ENCODE peak calls at places on chromosome 6, in seven cellular contexts. J is Calu3, I is CD14-positive monocyte, H is fibroblast of the aortic adventitia, F is foreskin fibroblast, M is NCI-H1930, V is left cardiac atrium. U is an unnamed sample.

GRCh38 chr6:45691426-45691825 is 313.7 kb upstream of the SUPT3H start:
- DNase-seq in J (no peak), I (no peak), H (no peak), F (peak; percentile 34), M (no peak), V (no peak), U (no peak)

GRCh38 chr6:20978176-20978614 is 443.9 kb downstream of the CDKAL1 start:
- DNase-seq in J (no peak), I (no peak), H (peak; percentile 44), F (peak; percentile 94), M (no peak), V (no peak), U (no peak)

GRCh38 chr6:119426619-119427018 is 77.1 kb upstream of the MAN1A1 start:
- DNase-seq in J (no peak), I (no peak), H (no peak), F (peak; percentile 79), M (no peak), V (no peak), U (no peak)

GRCh38 chr6:56375806-56376205 is 128.4 kb upstream of the COL21A1 start:
- DNase-seq in J (no peak), I (no peak), H (no peak), F (no peak), M (no peak), V (no peak), U (no peak)

GRCh38 chr6:14550817-14551216 is 433.2 kb downstream of the CD83 start:
- DNase-seq in J (no peak), I (no peak), H (peak; percentile 79), F (peak; percentile 71), M (no peak), V (peak; percentile 31), U (no peak)

GRCh38 chr6:89379281-89379680 is 26.8 kb upstream of the UBE2J1 start:
- DNase-seq in J (no peak), I (no peak), H (no peak), F (no peak), M (no peak), V (no peak), U (no peak)

GRCh38 chr6:150167479-150167873 is 24.6 kb downstream of the PPP1R14C start:
- DNase-seq in J (no peak), I (no peak), H (no peak), F (no peak), M (no peak), V (no peak), U (no peak)

GRCh38 chr6:44739163-44739562 is 351.7 kb downstream of the CDC5L start:
- DNase-seq in J (no peak), I (no peak), H (no peak), F (no peak), M (no peak), V (no peak), U (no peak)

GRCh38 chr6:72348926-72349325 is 272.9 kb upstream of the KCNQ5 start:
- DNase-seq in J (no peak), I (no peak), H (peak; percentile 46), F (peak; percentile 53), M (no peak), V (no peak), U (no peak)